ENCODE peak calls at places on chromosome 2, in eight cellular contexts. E is NCI-H69; F is CD4-positive, alpha-beta T cell; U is endothelial cell; S is cardiac muscle cell; T is CD4-positive, CD25-positive, alpha-beta regulatory T cell; V is HL-60; P is mucosa of descending colon. Z is an unnamed sample.

GRCh38 chr2:168192839-168193616 is 54.4 kb downstream of the STK39 start:
- DNase-seq in U (no peak), S (no peak), T (peak), V (no peak), E (peak), P (no peak), F (peak), Z (peak)

GRCh38 chr2:146944601-146945000 is 900.2 kb upstream of the ACVR2A start:
- DNase-seq in P (no peak), F (no peak), E (no peak), S (no peak), T (no peak), V (no peak), U (no peak), Z (no peak)

GRCh38 chr2:19890104-19890503 is 11.7 kb downstream of the TTC32 start:
- DNase-seq in F (no peak), U (no peak), E (no peak), V (no peak), P (no peak), T (no peak), S (no peak), Z (no peak)

GRCh38 chr2:201322772-201323171 is 34.4 kb downstream of the FLACC1 start:
- DNase-seq in U (no peak), V (no peak), S (no peak), P (no peak), E (no peak), F (no peak), T (no peak), Z (no peak)

GRCh38 chr2:102063360-102063947 is 71.7 kb downstream of the IL1R2 start:
- DNase-seq in S (peak), F (no peak), E (no peak), T (peak), V (no peak), P (no peak), U (no peak), Z (no peak)

GRCh38 chr2:159226059-159226461 is 60.4 kb downstream of the WDSUB1 start:
- DNase-seq in F (no peak), P (no peak), E (peak), T (peak), V (peak), U (no peak), S (no peak), Z (no peak)

GRCh38 chr2:134668821-134669220 is 50.0 kb downstream of the TMEM163 start:
- DNase-seq in P (no peak), V (no peak), E (no peak), U (no peak), F (peak), T (peak), S (no peak), Z (no peak)

GRCh38 chr2:204282525-204282924 is 262.8 kb upstream of the PARD3B start:
- DNase-seq in V (no peak), P (no peak), T (no peak), E (peak), U (no peak), F (no peak), S (no peak), Z (no peak)

Z was measured in OCI-LY7.